ENCODE peak calls at places on chromosomes 2 and 18, in four cellular contexts. O, C, B and V are unnamed samples.
A peak's percentile ranks its signal among the peaks of the same experiment; 100 is the strongest.

GRCh38 chr2:116585654-116586053 is 1228.8 kb upstream of the DDX18 start:
- DNase-seq in O (no peak), C (no peak), B (no peak), V (no peak)

GRCh38 chr18:58793361-58793760 is 71.3 kb upstream of the ZNF532 start:
- DNase-seq in O (peak; percentile 68), C (no peak), B (no peak), V (no peak)

GRCh38 chr2:179454443-179455218 is 190.0 kb upstream of the SESTD1 start:
- DNase-seq in O (no peak), C (peak; percentile 23), B (no peak), V (no peak)

GRCh38 chr2:109223490-109223889 is 94.5 kb downstream of the SH3RF3 start:
- DNase-seq in O (no peak), C (no peak), B (no peak), V (no peak)

GRCh38 chr2:86552889-86553288 is 10.4 kb downstream of the CHMP3 start:
- DNase-seq in O (no peak), C (no peak), B (no peak), V (no peak)

GRCh38 chr2:127355407-127356008 is 32.3 kb downstream of the MAP3K2 start:
- DNase-seq in O (no peak), C (peak; percentile 38), B (no peak), V (no peak)

GRCh38 chr2:17800219-17800618 is 16.0 kb upstream of the MSGN1 start:
- DNase-seq in O (no peak), C (peak; percentile 76), B (no peak), V (no peak)

GRCh38 chr18:56402872-56403516 is 235.4 kb downstream of the TXNL1 start:
- DNase-seq in O (no peak), C (no peak), B (no peak), V (no peak)

GRCh38 chr18:9952633-9953416 is 39.0 kb downstream of the VAPA start:
- DNase-seq in O (no peak), C (no peak), B (no peak), V (no peak)

GRCh38 chr2:236309669-236310029 is 45.4 kb upstream of the ASB18 start:
- DNase-seq in O (no peak), C (peak; percentile 31), B (no peak), V (no peak)

GRCh38 chr18:7684966-7685365 is 117.8 kb downstream of the PTPRM start:
- DNase-seq in O (no peak), C (no peak), B (no peak), V (no peak)

GRCh38 chr2:241822264-241822623 is 13.3 kb downstream of the NEU4 start:
- DNase-seq in O (no peak), C (no peak), B (no peak), V (no peak)

GRCh38 chr2:1671916-1672315 is 72.4 kb downstream of the PXDN start:
- DNase-seq in O (no peak), C (no peak), B (peak; percentile 20), V (no peak)

GRCh38 chr2:234989183-234989701 is 37.4 kb downstream of the SH3BP4 start:
- DNase-seq in O (peak; percentile 91), C (no peak), B (peak; percentile 99), V (peak; percentile 86)

GRCh38 chr2:260507-261161 is 3.2 kb downstream of the SH3YL1 start:
- DNase-seq in O (no peak), C (peak; percentile 99), B (no peak), V (no peak)

GRCh38 chr18:78487649-78488048 is 492.0 kb upstream of the SALL3 start:
- DNase-seq in O (no peak), C (no peak), B (no peak), V (no peak)

GRCh38 chr2:129882476-129882875 is 97.0 kb upstream of the RAB6C start:
- DNase-seq in O (no peak), C (no peak), B (no peak), V (no peak)

GRCh38 chr2:216657086-216657855 is 24.1 kb downstream of the IGFBP2 start:
- DNase-seq in O (no peak), C (no peak), B (no peak), V (no peak)

GRCh38 chr2:217838409-217838831 is 164.4 kb downstream of the TNS1 start:
- DNase-seq in O (peak; percentile 86), C (no peak), B (no peak), V (no peak)

GRCh38 chr2:69272803-69273471 is 114.1 kb downstream of the GFPT1 start:
- DNase-seq in O (no peak), C (peak; percentile 90), B (no peak), V (no peak)

GRCh38 chr2:51812138-51812866 is 780.4 kb upstream of the NRXN1 start:
- DNase-seq in O (no peak), C (no peak), B (no peak), V (no peak)

GRCh38 chr2:67670704-67671300 is 273.7 kb downstream of the ETAA1 start:
- DNase-seq in O (no peak), C (peak; percentile 14), B (no peak), V (no peak)

GRCh38 chr2:238596571-238597551 is 170.1 kb downstream of the ASB1 start:
- DNase-seq in O (peak; percentile 93), C (peak; percentile 70), B (no peak), V (peak; percentile 48)

GRCh38 chr2:234275515-234275914 is 221.4 kb downstream of the ARL4C start:
- DNase-seq in O (no peak), C (no peak), B (no peak), V (no peak)

GRCh38 chr2:46296840-46297545 is at the start of gene EPAS1:
- DNase-seq in O (peak; percentile 96), C (peak; percentile 84), B (peak; percentile 92), V (peak; percentile 92)
- H3K4me1 ChIP-seq in O (peaks cover 24% of the 10 kb centered on the region), C (peaks cover 32% of the 10 kb centered on the region), B (peaks cover 28% of the 10 kb centered on the region), V (no peaks in the 10 kb centered on the region)

DNA sequence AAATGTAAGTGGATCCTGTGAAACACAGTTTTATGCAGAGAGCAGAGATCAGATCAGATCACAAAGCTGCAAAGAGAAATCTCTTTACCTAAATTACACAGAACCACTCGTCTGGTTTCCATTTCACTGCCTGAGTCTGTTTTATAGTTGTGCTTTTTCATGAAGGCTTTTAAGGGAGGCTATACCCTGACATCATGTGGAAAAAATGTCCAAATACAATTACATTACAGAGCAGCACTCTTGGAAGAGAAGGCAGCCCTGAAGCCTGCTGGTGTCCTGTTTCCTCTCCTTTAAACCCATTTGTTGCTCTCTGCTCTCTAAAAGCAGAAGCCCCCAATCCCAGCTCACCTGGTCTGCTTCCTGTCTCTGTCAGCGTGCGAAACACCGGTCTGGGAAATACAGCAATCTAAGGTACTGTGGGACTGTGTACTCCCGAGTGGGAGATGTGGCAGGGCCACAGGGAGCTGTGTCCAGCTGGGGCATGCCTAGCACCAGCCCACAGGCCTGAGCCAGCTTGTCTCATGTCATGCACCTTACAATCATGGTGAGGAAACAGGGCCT is 24.8 kb upstream of the ZFP36L2 start:
- DNase-seq in O (no peak), C (peak; percentile 46), B (no peak), V (no peak)
- TF ChIP-seq POLR2A in O (no peak), C (no peak), B (no peak), V (no peak)

GRCh38 chr2:188975497-188976102 is 1.4 kb downstream of the COL3A1 start:
- DNase-seq in O (peak; percentile 86), C (no peak), B (no peak), V (peak; percentile 75)

GRCh38 chr2:188978291-188979081 is 4.3 kb downstream of the COL3A1 start:
- DNase-seq in O (no peak), C (peak; percentile 43), B (no peak), V (no peak)

GRCh38 chr2:188974184-188974583 is at the start of gene COL3A1:
- DNase-seq in O (peak; percentile 75), C (no peak), B (no peak), V (no peak)

GRCh38 chr2:188979119-188979729 is 5.1 kb downstream of the COL3A1 start:
- DNase-seq in O (no peak), C (no peak), B (no peak), V (no peak)

DNA sequence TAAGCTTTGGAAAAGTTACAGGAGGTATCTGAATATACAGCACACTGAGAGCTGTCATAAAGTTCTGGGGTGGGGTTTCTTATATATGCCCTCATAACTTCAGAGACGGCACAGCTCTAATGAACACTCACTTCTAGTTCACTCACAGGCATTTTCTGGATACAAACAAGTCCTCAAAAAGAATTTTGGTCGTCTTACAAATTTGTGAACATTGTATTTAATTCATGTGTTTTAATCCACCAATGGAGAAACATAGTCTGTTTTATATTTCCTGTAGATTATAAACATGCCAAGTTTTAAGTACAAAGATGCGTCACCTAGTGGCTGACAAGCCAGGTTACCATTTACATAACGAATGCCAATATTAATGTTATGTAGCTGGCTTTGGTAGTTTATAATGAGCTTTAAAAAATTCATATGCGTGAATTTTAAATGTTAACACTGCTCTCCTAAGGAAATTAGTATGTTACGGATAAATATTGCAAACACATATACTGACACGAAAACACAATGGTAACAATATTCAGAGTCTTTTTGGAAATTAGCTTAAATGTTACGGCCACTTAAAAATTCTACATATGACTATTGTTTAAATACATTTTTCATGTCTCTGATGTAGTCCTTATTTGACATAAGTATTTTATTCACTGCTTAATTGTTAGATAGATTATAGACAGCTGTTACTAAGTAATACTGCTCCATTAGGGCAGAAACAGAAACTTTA is 2.5 kb downstream of the COL3A1 start:
- DNase-seq in O (no peak), C (peak; percentile 10), B (no peak), V (no peak)
- H3K4me3 ChIP-seq in O (peak overlapping the region; percentile 60), C (no peak overlapping the region), B (peak overlapping the region; percentile 45), V (peak overlapping the region; percentile 33)

GRCh38 chr2:226605642-226606041 is 194.0 kb downstream of the IRS1 start:
- DNase-seq in O (no peak), C (no peak), B (no peak), V (no peak)
- H3K4me1 ChIP-seq in O (peaks cover 9% of the 10 kb centered on the region), C (peaks cover 4% of the 10 kb centered on the region), B (no peaks in the 10 kb centered on the region), V (no peaks in the 10 kb centered on the region)

DNA sequence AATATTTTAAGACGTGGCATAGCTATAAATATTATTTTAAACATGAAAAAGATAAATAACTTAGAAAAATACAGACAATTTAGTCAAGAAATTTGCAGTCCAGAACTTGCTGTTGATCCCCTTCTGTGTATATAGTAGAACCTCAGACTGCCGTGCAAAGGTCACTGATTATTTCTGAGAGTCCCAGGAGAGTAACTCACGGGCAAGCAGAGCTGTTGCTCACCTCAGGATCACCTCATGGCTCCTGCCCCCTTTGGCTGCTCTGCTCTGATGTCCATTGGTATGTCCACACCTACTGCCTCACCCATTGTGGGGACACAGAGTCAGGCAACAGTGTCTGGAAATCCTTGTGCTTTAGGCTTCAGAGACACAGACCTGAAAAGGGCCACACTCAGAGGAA is 392.9 kb upstream of the CELF4 start:
- DNase-seq in O (no peak), C (no peak), B (no peak), V (no peak)
- TF ChIP-seq POLR2A in O (no peak), C (no peak), B (no peak), V (no peak)

DNA sequence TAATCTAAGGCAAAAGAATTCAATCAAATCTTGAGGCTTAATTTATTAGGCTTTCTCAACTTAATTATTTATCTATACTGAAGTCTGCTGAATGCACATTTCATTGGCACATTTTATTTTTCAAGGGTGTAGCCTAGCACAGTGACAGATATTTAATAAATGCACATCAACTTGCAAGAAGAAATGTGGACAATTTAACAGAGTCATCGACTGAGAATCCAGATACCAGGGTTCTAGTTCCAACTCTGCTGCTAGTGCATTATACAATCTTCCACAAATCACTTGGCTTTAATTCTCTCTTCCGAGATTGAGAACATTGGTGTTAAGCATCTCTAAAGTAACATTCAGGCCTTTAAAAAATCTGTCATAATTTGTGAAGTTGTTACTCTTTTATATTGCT is 88.5 kb upstream of the RBBP8 start:
- DNase-seq in O (no peak), C (no peak), B (no peak), V (no peak)
- H3K4me3 ChIP-seq in O (no peak overlapping the region), C (no peak overlapping the region), B (no peak overlapping the region), V (no peak overlapping the region)